ENCODE peak calls at places on chromosomes 6 and 20, in seven cellular contexts. One of them, this sample, is unnamed. For H3K4me1, the result is how much of the 10 kb centered on the place peaks cover.

GRCh38 chr6:43833223-43833995 is 63.4 kb downstream of the VEGFA start:
- DNase-seq in fibroblast of lung: no peak
- DNase-seq in aorta: peak
- DNase-seq in prostate gland: no peak
- DNase-seq in SJSA1: peak
- DNase-seq in uterus: no peak
- DNase-seq in mesenchymal stem cell: peak
- DNase-seq in this sample: no peak

GRCh38 chr20:61444637-61445036 is 192.6 kb downstream of the CDH4 start:
- DNase-seq in mesenchymal stem cell: no peak
- DNase-seq in uterus: no peak
- DNase-seq in prostate gland: no peak
- DNase-seq in fibroblast of lung: no peak
- DNase-seq in SJSA1: no peak
- DNase-seq in aorta: no peak
- DNase-seq in this sample: no peak

GRCh38 chr20:16539280-16539679 is 34.0 kb downstream of the KIF16B start:
- DNase-seq in mesenchymal stem cell: peak
- DNase-seq in fibroblast of lung: peak
- DNase-seq in uterus: no peak
- DNase-seq in SJSA1: no peak
- DNase-seq in prostate gland: no peak
- DNase-seq in aorta: no peak
- DNase-seq in this sample: no peak

GRCh38 chr6:89310929-89311328 is 4.2 kb downstream of the GABRR2 start:
- DNase-seq in uterus: no peak
- DNase-seq in fibroblast of lung: no peak
- DNase-seq in mesenchymal stem cell: peak
- DNase-seq in prostate gland: no peak
- DNase-seq in aorta: no peak
- DNase-seq in SJSA1: no peak
- DNase-seq in this sample: peak

GRCh38 chr6:135644394-135644793 is 146.9 kb upstream of the AHI1 start:
- DNase-seq in aorta: no peak
- DNase-seq in fibroblast of lung: no peak
- DNase-seq in uterus: no peak
- DNase-seq in prostate gland: no peak
- DNase-seq in SJSA1: no peak
- DNase-seq in mesenchymal stem cell: no peak
- DNase-seq in this sample: no peak

GRCh38 chr6:138806889-138807288 is 11.0 kb downstream of the ECT2L start:
- DNase-seq in aorta: no peak
- DNase-seq in fibroblast of lung: no peak
- DNase-seq in mesenchymal stem cell: no peak
- DNase-seq in prostate gland: no peak
- DNase-seq in uterus: no peak
- DNase-seq in SJSA1: no peak
- DNase-seq in this sample: no peak

GRCh38 chr6:79570802-79571367 is 33.7 kb upstream of the LCA5 start:
- DNase-seq in fibroblast of lung: peak
- DNase-seq in uterus: no peak
- DNase-seq in aorta: no peak
- DNase-seq in SJSA1: no peak
- DNase-seq in mesenchymal stem cell: peak
- DNase-seq in prostate gland: peak
- DNase-seq in this sample: peak

GRCh38 chr6:10481101-10481500 is 40.0 kb upstream of the GCNT2 start:
- DNase-seq in aorta: no peak
- DNase-seq in SJSA1: no peak
- DNase-seq in mesenchymal stem cell: no peak
- DNase-seq in fibroblast of lung: no peak
- DNase-seq in prostate gland: no peak
- DNase-seq in uterus: no peak
- DNase-seq in this sample: no peak

GRCh38 chr6:1609662-1610496 is at the start of gene FOXC1:
- DNase-seq in aorta: peak
- DNase-seq in mesenchymal stem cell: peak
- DNase-seq in fibroblast of lung: peak
- DNase-seq in SJSA1: peak
- DNase-seq in uterus: peak
- DNase-seq in prostate gland: peak
- DNase-seq in this sample: peak

GRCh38 chr6:80132942-80133517 is 26.6 kb downstream of the BCKDHB start:
- DNase-seq in prostate gland: peak
- DNase-seq in uterus: peak
- DNase-seq in SJSA1: peak
- DNase-seq in mesenchymal stem cell: peak
- DNase-seq in aorta: no peak
- DNase-seq in fibroblast of lung: peak
- DNase-seq in this sample: peak

GRCh38 chr6:101395345-101395744 is 1.8 kb downstream of the GRIK2 start:
- DNase-seq in uterus: no peak
- DNase-seq in fibroblast of lung: no peak
- DNase-seq in mesenchymal stem cell: no peak
- DNase-seq in aorta: no peak
- DNase-seq in SJSA1: no peak
- DNase-seq in prostate gland: no peak
- DNase-seq in this sample: peak

GRCh38 chr6:85166106-85166505 is 283.8 kb upstream of the NT5E start:
- DNase-seq in aorta: no peak
- DNase-seq in uterus: no peak
- DNase-seq in prostate gland: no peak
- DNase-seq in SJSA1: no peak
- DNase-seq in fibroblast of lung: no peak
- DNase-seq in mesenchymal stem cell: no peak
- DNase-seq in this sample: no peak

GRCh38 chr20:41014557-41015088 is 14.0 kb upstream of the TOP1 start:
- DNase-seq in fibroblast of lung: no peak
- DNase-seq in uterus: no peak
- DNase-seq in SJSA1: no peak
- DNase-seq in mesenchymal stem cell: no peak
- DNase-seq in aorta: no peak
- DNase-seq in prostate gland: no peak
- DNase-seq in this sample: no peak

GRCh38 chr6:1422290-1422689 is 32.9 kb downstream of the FOXF2 start:
- DNase-seq in mesenchymal stem cell: no peak
- DNase-seq in uterus: no peak
- DNase-seq in SJSA1: peak
- DNase-seq in fibroblast of lung: no peak
- DNase-seq in prostate gland: no peak
- DNase-seq in aorta: no peak
- DNase-seq in this sample: no peak

GRCh38 chr6:28003661-28004060 is 46.6 kb downstream of the OR2B6 start:
- DNase-seq in mesenchymal stem cell: no peak
- DNase-seq in prostate gland: no peak
- DNase-seq in uterus: no peak
- DNase-seq in SJSA1: no peak
- DNase-seq in aorta: no peak
- DNase-seq in fibroblast of lung: no peak
- DNase-seq in this sample: no peak

GRCh38 chr6:36516559-36516958 is 30.7 kb downstream of the STK38 start:
- DNase-seq in aorta: no peak
- DNase-seq in uterus: no peak
- DNase-seq in prostate gland: no peak
- DNase-seq in mesenchymal stem cell: no peak
- DNase-seq in SJSA1: no peak
- DNase-seq in fibroblast of lung: no peak
- DNase-seq in this sample: no peak

GRCh38 chr20:45459606-45460005 is 9.9 kb upstream of the WFDC2 start:
- DNase-seq in SJSA1: no peak
- DNase-seq in prostate gland: no peak
- DNase-seq in uterus: no peak
- DNase-seq in mesenchymal stem cell: no peak
- DNase-seq in fibroblast of lung: no peak
- DNase-seq in aorta: no peak
- DNase-seq in this sample: peak

GRCh38 chr6:116287668-116288282 is 8.0 kb upstream of the TSPYL1 start:
- DNase-seq in aorta: no peak
- DNase-seq in fibroblast of lung: peak
- DNase-seq in prostate gland: no peak
- DNase-seq in uterus: no peak
- DNase-seq in SJSA1: no peak
- DNase-seq in mesenchymal stem cell: peak
- DNase-seq in this sample: peak

GRCh38 chr6:152170702-152171667 is 363.5 kb downstream of the ESR1 start:
- DNase-seq in prostate gland: no peak
- DNase-seq in aorta: no peak
- DNase-seq in fibroblast of lung: peak
- DNase-seq in uterus: no peak
- DNase-seq in SJSA1: no peak
- DNase-seq in mesenchymal stem cell: peak
- DNase-seq in this sample: peak

GRCh38 chr6:41791306-41791705 is 3.8 kb downstream of the TOMM6 start:
- DNase-seq in fibroblast of lung: no peak
- DNase-seq in prostate gland: no peak
- DNase-seq in aorta: no peak
- DNase-seq in uterus: no peak
- DNase-seq in SJSA1: no peak
- DNase-seq in mesenchymal stem cell: no peak
- DNase-seq in this sample: no peak

GRCh38 chr20:49901588-49901987 is 13.7 kb downstream of the SPATA2 start:
- DNase-seq in aorta: no peak
- DNase-seq in SJSA1: no peak
- DNase-seq in prostate gland: peak
- DNase-seq in uterus: no peak
- DNase-seq in fibroblast of lung: no peak
- DNase-seq in mesenchymal stem cell: no peak
- DNase-seq in this sample: no peak

GRCh38 chr6:140364916-140365315 is 990.5 kb upstream of the CITED2 start:
- DNase-seq in aorta: no peak
- DNase-seq in fibroblast of lung: no peak
- DNase-seq in uterus: no peak
- DNase-seq in prostate gland: no peak
- DNase-seq in mesenchymal stem cell: no peak
- DNase-seq in SJSA1: no peak
- DNase-seq in this sample: no peak

GRCh38 chr6:15501806-15502450 is 160.9 kb downstream of the DTNBP1 start:
- DNase-seq in mesenchymal stem cell: peak
- DNase-seq in uterus: peak
- DNase-seq in SJSA1: no peak
- DNase-seq in prostate gland: no peak
- DNase-seq in fibroblast of lung: peak
- DNase-seq in aorta: peak
- DNase-seq in this sample: peak

GRCh38 chr20:19936801-19937583 is 80.2 kb upstream of the NAA20 start:
- DNase-seq in uterus: no peak
- DNase-seq in mesenchymal stem cell: no peak
- DNase-seq in fibroblast of lung: no peak
- DNase-seq in aorta: no peak
- DNase-seq in prostate gland: no peak
- DNase-seq in SJSA1: no peak
- DNase-seq in this sample: no peak

GRCh38 chr6:155110721-155111120 is 115.6 kb downstream of the TIAM2 start:
- DNase-seq in fibroblast of lung: no peak
- DNase-seq in aorta: no peak
- DNase-seq in uterus: no peak
- DNase-seq in SJSA1: no peak
- DNase-seq in prostate gland: no peak
- DNase-seq in mesenchymal stem cell: no peak
- DNase-seq in this sample: no peak

GRCh38 chr20:21505810-21506530 is 7.9 kb downstream of the NKX2-2 start:
- DNase-seq in SJSA1: no peak
- DNase-seq in aorta: peak
- DNase-seq in fibroblast of lung: peak
- DNase-seq in prostate gland: no peak
- DNase-seq in uterus: no peak
- DNase-seq in mesenchymal stem cell: no peak
- DNase-seq in this sample: peak

GRCh38 chr20:20568604-20569205 is 143.7 kb downstream of the RALGAPA2 start:
- DNase-seq in prostate gland: no peak
- DNase-seq in aorta: no peak
- DNase-seq in mesenchymal stem cell: peak
- DNase-seq in SJSA1: no peak
- DNase-seq in uterus: no peak
- DNase-seq in fibroblast of lung: peak
- DNase-seq in this sample: peak

GRCh38 chr6:11149551-11149950 is 38.0 kb upstream of the ERVFRD-1 start:
- DNase-seq in mesenchymal stem cell: no peak
- DNase-seq in aorta: no peak
- DNase-seq in prostate gland: no peak
- DNase-seq in SJSA1: no peak
- DNase-seq in fibroblast of lung: no peak
- DNase-seq in uterus: no peak
- DNase-seq in this sample: no peak

GRCh38 chr20:23083553-23084220 is 2.4 kb downstream of the CD93 start:
- DNase-seq in mesenchymal stem cell: no peak
- DNase-seq in aorta: no peak
- DNase-seq in uterus: no peak
- DNase-seq in fibroblast of lung: no peak
- DNase-seq in prostate gland: no peak
- DNase-seq in SJSA1: no peak
- DNase-seq in this sample: no peak
- H3K4me3 ChIP-seq in mesenchymal stem cell: no peak
- H3K4me3 ChIP-seq in aorta: no peak
- H3K4me3 ChIP-seq in uterus: peak
- H3K4me3 ChIP-seq in fibroblast of lung: no peak
- H3K4me3 ChIP-seq in prostate gland: no peak
- H3K4me3 ChIP-seq in SJSA1: no peak
- H3K4me3 ChIP-seq in this sample: no peak

GRCh38 chr6:167469655-167470054 is 144.8 kb downstream of the TTLL2 start:
- DNase-seq in SJSA1: no peak
- DNase-seq in uterus: peak
- DNase-seq in mesenchymal stem cell: no peak
- DNase-seq in prostate gland: no peak
- DNase-seq in fibroblast of lung: no peak
- DNase-seq in aorta: no peak
- DNase-seq in this sample: no peak
- H3K4me1 ChIP-seq in SJSA1: under half
- H3K4me1 ChIP-seq in uterus: under half
- H3K4me1 ChIP-seq in mesenchymal stem cell: under half
- H3K4me1 ChIP-seq in prostate gland: under half
- H3K4me1 ChIP-seq in fibroblast of lung: under half
- H3K4me1 ChIP-seq in aorta: under half
- H3K4me1 ChIP-seq in this sample: under half

DNA sequence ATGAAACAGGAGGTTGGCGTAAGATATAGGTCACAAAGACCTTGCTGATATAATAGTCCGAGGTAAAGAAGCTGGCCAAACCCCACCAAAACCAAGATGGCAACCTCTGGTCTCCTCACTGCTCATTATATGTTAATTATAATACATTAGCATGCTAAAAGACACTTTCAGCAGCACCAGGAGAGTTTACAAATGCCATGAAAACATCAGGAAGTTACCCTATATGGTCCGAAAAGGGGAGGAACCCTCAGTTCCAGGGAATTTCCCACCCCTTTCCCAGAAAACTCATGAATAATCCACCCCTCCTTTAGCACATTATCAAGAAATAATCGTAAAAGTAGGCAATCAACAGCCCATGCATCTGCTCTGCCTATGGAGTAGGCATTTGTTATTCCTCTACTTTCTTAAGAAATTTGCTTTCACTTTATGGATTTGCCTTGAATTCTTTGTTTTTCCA is 923.4 kb downstream of the QKI start:
- DNase-seq in aorta: no peak
- DNase-seq in prostate gland: no peak
- DNase-seq in uterus: no peak
- DNase-seq in fibroblast of lung: no peak
- DNase-seq in mesenchymal stem cell: no peak
- DNase-seq in SJSA1: no peak
- DNase-seq in this sample: no peak
- H3K4me3 ChIP-seq in aorta: no peak
- H3K4me3 ChIP-seq in prostate gland: no peak
- H3K4me3 ChIP-seq in uterus: no peak
- H3K4me3 ChIP-seq in fibroblast of lung: no peak
- H3K4me3 ChIP-seq in mesenchymal stem cell: no peak
- H3K4me3 ChIP-seq in SJSA1: no peak
- H3K4me3 ChIP-seq in this sample: no peak

GRCh38 chr20:63176035-63176434 is 39.9 kb downstream of the YTHDF1 start:
- DNase-seq in SJSA1: no peak
- DNase-seq in prostate gland: no peak
- DNase-seq in mesenchymal stem cell: peak
- DNase-seq in aorta: no peak
- DNase-seq in fibroblast of lung: no peak
- DNase-seq in uterus: no peak
- DNase-seq in this sample: peak
- H3K4me1 ChIP-seq in SJSA1: under half
- H3K4me1 ChIP-seq in prostate gland: under half
- H3K4me1 ChIP-seq in mesenchymal stem cell: under half
- H3K4me1 ChIP-seq in aorta: under half
- H3K4me1 ChIP-seq in fibroblast of lung: under half
- H3K4me1 ChIP-seq in uterus: under half
- H3K4me1 ChIP-seq in this sample: under half

This sample was measured in adipocyte.